ENCODE peak calls at places on chromosomes 3 and 15, in four cellular contexts. One of them, this sample, is unnamed.

GRCh38 chr3:113783980-113784379 is 37.1 kb downstream of the ATP6V1A start:
- DNase-seq in SK-N-SH: no peak
- DNase-seq in K562: no peak
- DNase-seq in WTC11: no peak
- DNase-seq in this sample: no peak

GRCh38 chr3:108021533-108021932 is 69.3 kb downstream of the CD47 start:
- DNase-seq in SK-N-SH: no peak
- DNase-seq in K562: peak; percentile 3
- DNase-seq in WTC11: no peak
- DNase-seq in this sample: no peak

GRCh38 chr15:37682304-37682703 is 252.1 kb upstream of the TMCO5A start:
- DNase-seq in SK-N-SH: no peak
- DNase-seq in WTC11: no peak
- DNase-seq in K562: no peak
- DNase-seq in this sample: no peak

GRCh38 chr3:76043746-76044145 is 258.4 kb upstream of the ZNF717 start:
- DNase-seq in WTC11: no peak
- DNase-seq in K562: no peak
- DNase-seq in SK-N-SH: no peak
- DNase-seq in this sample: no peak

GRCh38 chr15:39235084-39235795 is 345.6 kb upstream of the THBS1 start:
- DNase-seq in K562: no peak
- DNase-seq in SK-N-SH: no peak
- DNase-seq in WTC11: no peak
- DNase-seq in this sample: no peak

GRCh38 chr3:167575000-167575399 is 78.7 kb downstream of the WDR49 start:
- DNase-seq in SK-N-SH: no peak
- DNase-seq in K562: no peak
- DNase-seq in WTC11: peak; percentile 20
- DNase-seq in this sample: no peak

GRCh38 chr15:101657968-101658784 is 6.0 kb upstream of the TM2D3 start:
- DNase-seq in K562: peak; percentile 70
- DNase-seq in WTC11: no peak
- DNase-seq in SK-N-SH: no peak
- DNase-seq in this sample: no peak

GRCh38 chr3:44906997-44907396 is 32.6 kb downstream of the TGM4 start:
- DNase-seq in SK-N-SH: no peak
- DNase-seq in WTC11: no peak
- DNase-seq in K562: no peak
- DNase-seq in this sample: no peak

GRCh38 chr15:63986751-63987341 is 59.4 kb downstream of the DAPK2 start:
- DNase-seq in WTC11: no peak
- DNase-seq in K562: peak; percentile 47
- DNase-seq in SK-N-SH: no peak
- DNase-seq in this sample: peak; percentile 96

GRCh38 chr15:68658151-68658550 is 79.4 kb downstream of the CORO2B start:
- DNase-seq in K562: no peak
- DNase-seq in WTC11: no peak
- DNase-seq in SK-N-SH: no peak
- DNase-seq in this sample: no peak
- TF ChIP-seq USF1 in K562: no peak
- TF ChIP-seq USF1 in WTC11: no peak
- TF ChIP-seq USF1 in SK-N-SH: no peak
- TF ChIP-seq USF1 in this sample: no peak

DNA sequence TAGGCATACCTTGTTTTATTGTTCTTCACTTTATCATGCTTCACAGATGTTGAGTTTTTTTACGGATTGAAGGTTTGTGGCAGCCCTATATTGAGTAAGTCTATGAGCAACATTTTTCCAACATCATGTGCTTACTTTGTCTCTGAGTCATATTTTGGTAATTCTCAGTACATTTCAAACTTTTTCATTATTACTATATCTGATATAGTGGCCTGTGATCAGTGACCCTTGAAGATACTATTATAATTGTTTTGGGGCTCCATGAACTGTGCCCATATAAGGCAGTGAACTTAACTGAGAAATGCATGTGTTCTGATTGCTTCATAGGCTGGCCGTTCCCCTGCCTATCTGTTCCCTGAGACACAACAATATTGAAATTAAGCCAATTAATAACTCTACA is 42.8 kb upstream of the NSMCE3 start:
- DNase-seq in WTC11: no peak
- DNase-seq in K562: no peak
- DNase-seq in SK-N-SH: no peak
- DNase-seq in this sample: no peak
- TF ChIP-seq USF1 in WTC11: no peak
- TF ChIP-seq USF1 in K562: no peak
- TF ChIP-seq USF1 in SK-N-SH: no peak
- TF ChIP-seq USF1 in this sample: no peak

DNA sequence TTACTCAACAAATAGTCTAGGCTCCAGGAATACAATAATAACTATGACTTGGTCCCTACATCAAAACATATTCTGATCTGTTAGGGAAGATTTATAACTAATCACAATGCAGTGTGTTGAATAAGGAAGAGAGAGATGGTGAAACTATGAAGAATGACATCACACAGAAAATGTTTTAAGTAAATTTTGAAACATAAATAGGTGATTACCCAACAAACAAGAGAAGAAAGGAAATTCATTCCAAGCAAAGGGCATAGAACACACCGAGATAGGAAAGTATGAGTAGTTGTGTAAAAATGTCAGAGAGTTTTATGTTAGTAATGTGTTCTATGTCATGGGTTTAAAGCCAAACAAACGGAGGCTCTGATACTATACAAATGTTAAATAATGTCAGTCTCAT is 13.4 kb downstream of the SEC62 start:
- DNase-seq in SK-N-SH: no peak
- DNase-seq in K562: no peak
- DNase-seq in WTC11: no peak
- DNase-seq in this sample: no peak
- TF ChIP-seq USF1 in SK-N-SH: no peak
- TF ChIP-seq USF1 in K562: no peak
- TF ChIP-seq USF1 in WTC11: no peak
- TF ChIP-seq USF1 in this sample: no peak

DNA sequence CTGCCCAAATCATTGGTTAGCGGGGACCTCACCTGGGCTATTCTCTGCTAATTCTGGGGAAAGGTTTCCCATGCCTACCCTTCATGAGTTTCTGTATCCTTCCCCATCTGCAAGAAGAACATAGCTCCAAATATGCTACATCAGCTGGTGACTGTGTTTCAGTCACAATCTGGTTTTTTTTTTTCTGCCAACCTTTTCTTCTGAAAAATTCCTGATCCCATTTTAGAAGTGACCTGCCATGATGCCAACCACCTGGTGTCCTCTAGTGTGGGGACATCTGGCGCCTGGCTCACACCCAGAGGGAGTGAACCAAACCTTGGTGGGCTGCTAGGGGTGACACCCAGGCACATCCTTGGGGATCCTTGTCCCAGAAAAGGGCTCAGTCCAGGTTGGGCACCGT is 76.1 kb downstream of the CHRD start:
- DNase-seq in WTC11: no peak
- DNase-seq in K562: no peak
- DNase-seq in SK-N-SH: no peak
- DNase-seq in this sample: no peak
- TF ChIP-seq USF1 in WTC11: no peak
- TF ChIP-seq USF1 in K562: no peak
- TF ChIP-seq USF1 in SK-N-SH: no peak
- TF ChIP-seq USF1 in this sample: no peak

GRCh38 chr3:180402463-180403073 is 199.4 kb upstream of the TTC14 start:
- DNase-seq in K562: no peak
- DNase-seq in SK-N-SH: no peak
- DNase-seq in WTC11: no peak
- DNase-seq in this sample: no peak
- TF ChIP-seq USF1 in K562: no peak
- TF ChIP-seq USF1 in SK-N-SH: no peak
- TF ChIP-seq USF1 in WTC11: no peak
- TF ChIP-seq USF1 in this sample: no peak

GRCh38 chr15:47803767-47804166 is 86.5 kb downstream of the SEMA6D start:
- DNase-seq in SK-N-SH: no peak
- DNase-seq in K562: no peak
- DNase-seq in WTC11: no peak
- DNase-seq in this sample: no peak
- TF ChIP-seq USF1 in SK-N-SH: no peak
- TF ChIP-seq USF1 in K562: no peak
- TF ChIP-seq USF1 in WTC11: no peak
- TF ChIP-seq USF1 in this sample: no peak

GRCh38 chr15:67067161-67067853 is 1.9 kb downstream of the SMAD3 start:
- DNase-seq in K562: peak; percentile 57
- DNase-seq in WTC11: peak; percentile 42
- DNase-seq in SK-N-SH: no peak
- DNase-seq in this sample: no peak

GRCh38 chr15:67065531-67066005 is at the start of gene SMAD3:
- DNase-seq in SK-N-SH: peak; percentile 94
- DNase-seq in K562: peak; percentile 93
- DNase-seq in WTC11: peak; percentile 85
- DNase-seq in this sample: no peak

GRCh38 chr15:67064607-67065530 is 533 bp upstream of the SMAD3 start:
- DNase-seq in K562: peak; percentile 78
- DNase-seq in WTC11: peak; percentile 76
- DNase-seq in SK-N-SH: no peak
- DNase-seq in this sample: no peak

GRCh38 chr15:67067930-67068542 is 2.6 kb downstream of the SMAD3 start:
- DNase-seq in SK-N-SH: no peak
- DNase-seq in K562: peak; percentile 66
- DNase-seq in WTC11: no peak
- DNase-seq in this sample: no peak

DNA sequence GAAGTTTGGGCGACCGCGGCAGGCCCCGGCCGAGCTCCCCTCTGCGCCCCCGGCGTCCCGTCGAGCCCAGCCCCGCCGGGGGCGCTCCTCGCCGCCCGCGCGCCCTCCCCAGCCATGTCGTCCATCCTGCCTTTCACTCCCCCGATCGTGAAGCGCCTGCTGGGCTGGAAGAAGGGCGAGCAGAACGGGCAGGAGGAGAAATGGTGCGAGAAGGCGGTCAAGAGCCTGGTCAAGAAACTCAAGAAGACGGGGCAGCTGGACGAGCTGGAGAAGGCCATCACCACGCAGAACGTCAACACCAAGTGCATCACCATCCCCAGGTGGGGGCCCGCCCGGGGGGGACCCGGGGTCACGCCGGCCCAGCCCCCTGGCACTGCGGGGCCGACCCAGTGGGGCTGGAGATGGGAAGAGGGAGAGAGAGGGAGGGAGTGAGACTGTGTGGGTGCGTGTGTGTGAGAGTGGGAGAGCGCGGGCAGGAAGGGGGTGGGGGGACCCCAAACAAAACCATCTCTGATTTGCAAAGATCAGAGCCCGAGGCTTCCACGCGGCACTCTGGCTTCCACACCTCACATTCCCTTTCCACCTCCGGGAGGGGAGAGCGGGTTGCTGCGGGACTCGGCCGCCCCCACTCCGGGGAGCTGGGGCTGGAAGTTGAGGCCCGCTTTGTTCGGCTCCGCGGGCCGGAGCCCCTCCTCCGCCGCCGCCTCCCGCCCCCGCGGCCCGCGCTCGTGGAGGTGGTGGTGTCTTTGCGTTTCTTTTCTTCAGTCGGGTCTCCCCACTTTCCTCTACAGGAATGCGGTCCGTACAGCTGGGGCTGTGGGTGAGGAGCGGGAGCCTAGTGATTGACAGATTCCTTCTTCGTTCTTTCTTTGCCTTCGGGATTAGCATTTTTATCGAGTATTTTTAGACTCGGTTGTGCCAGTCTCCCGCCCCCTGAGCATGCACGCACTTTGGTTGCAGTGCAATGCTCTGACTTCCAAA is 929 bp downstream of the SMAD3 start:
- DNase-seq in WTC11: no peak
- DNase-seq in K562: peak; percentile 45
- DNase-seq in SK-N-SH: peak; percentile 65
- DNase-seq in this sample: no peak
- TF ChIP-seq USF1 in WTC11: no peak
- TF ChIP-seq USF1 in K562: no peak
- TF ChIP-seq USF1 in SK-N-SH: no peak
- TF ChIP-seq USF1 in this sample: no peak

DNA sequence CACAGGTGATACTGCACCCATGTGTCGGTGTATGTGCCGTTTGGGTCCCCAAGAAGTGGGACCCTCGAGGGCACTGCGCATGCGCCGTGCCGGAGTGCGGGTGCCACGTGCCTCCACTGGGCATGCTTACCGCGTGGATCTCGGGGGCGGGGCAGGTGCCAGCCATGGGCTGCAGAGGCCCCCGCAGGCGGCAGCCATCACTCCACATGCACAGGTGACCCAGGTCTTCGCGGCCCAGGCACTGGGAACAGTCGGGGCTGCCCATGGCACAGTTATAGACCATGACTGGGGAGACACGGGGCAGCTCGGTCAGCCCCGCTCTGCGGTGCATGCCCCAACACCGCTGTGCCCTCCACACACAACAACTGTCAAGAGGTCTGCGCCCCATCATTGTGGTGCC is 31.2 kb downstream of the H1-8 start:
- DNase-seq in SK-N-SH: no peak
- DNase-seq in WTC11: no peak
- DNase-seq in K562: no peak
- DNase-seq in this sample: no peak
- TF ChIP-seq USF1 in SK-N-SH: no peak
- TF ChIP-seq USF1 in WTC11: no peak
- TF ChIP-seq USF1 in K562: no peak
- TF ChIP-seq USF1 in this sample: no peak